ENCODE peak calls at places on chromosomes 12 and 14, in seven cellular contexts. One of them, this sample, is unnamed.

GRCh38 chr14:73777420-73777819 is 63.2 kb upstream of the PNMA1 start:
- DNase-seq in GM23338: no peak
- DNase-seq in stimulated activated CD8-positive, alpha-beta memory T cell treated with anti-CD3 and anti-CD28 coated beads, Interleukin-4, amount 100 ng/mL, for 24 hours: no peak
- DNase-seq in activated naive CD8-positive, alpha-beta T cell treated with anti-CD3 and anti-CD28 coated beads for 36 hours: no peak
- DNase-seq in AG09309: no peak
- DNase-seq in AG04450: no peak
- DNase-seq in T-helper 1 cell: no peak
- DNase-seq in this sample: no peak

GRCh38 chr14:24665440-24665991 is 31.5 kb upstream of the GZMB start:
- DNase-seq in GM23338: no peak
- DNase-seq in stimulated activated CD8-positive, alpha-beta memory T cell treated with anti-CD3 and anti-CD28 coated beads, Interleukin-4, amount 100 ng/mL, for 24 hours: peak
- DNase-seq in activated naive CD8-positive, alpha-beta T cell treated with anti-CD3 and anti-CD28 coated beads for 36 hours: peak
- DNase-seq in AG09309: no peak
- DNase-seq in AG04450: no peak
- DNase-seq in T-helper 1 cell: no peak
- DNase-seq in this sample: no peak

GRCh38 chr14:47200740-47201139 is 474.7 kb downstream of the MDGA2 start:
- DNase-seq in GM23338: no peak
- DNase-seq in stimulated activated CD8-positive, alpha-beta memory T cell treated with anti-CD3 and anti-CD28 coated beads, Interleukin-4, amount 100 ng/mL, for 24 hours: no peak
- DNase-seq in activated naive CD8-positive, alpha-beta T cell treated with anti-CD3 and anti-CD28 coated beads for 36 hours: no peak
- DNase-seq in AG09309: no peak
- DNase-seq in AG04450: no peak
- DNase-seq in T-helper 1 cell: no peak
- DNase-seq in this sample: no peak

GRCh38 chr14:90691627-90692026 is 124.6 kb downstream of the TTC7B start:
- DNase-seq in GM23338: no peak
- DNase-seq in stimulated activated CD8-positive, alpha-beta memory T cell treated with anti-CD3 and anti-CD28 coated beads, Interleukin-4, amount 100 ng/mL, for 24 hours: no peak
- DNase-seq in activated naive CD8-positive, alpha-beta T cell treated with anti-CD3 and anti-CD28 coated beads for 36 hours: no peak
- DNase-seq in AG09309: no peak
- DNase-seq in AG04450: no peak
- DNase-seq in T-helper 1 cell: no peak
- DNase-seq in this sample: no peak

GRCh38 chr12:85016423-85016822 is 19.7 kb downstream of the TSPAN19 start:
- DNase-seq in GM23338: no peak
- DNase-seq in stimulated activated CD8-positive, alpha-beta memory T cell treated with anti-CD3 and anti-CD28 coated beads, Interleukin-4, amount 100 ng/mL, for 24 hours: no peak
- DNase-seq in activated naive CD8-positive, alpha-beta T cell treated with anti-CD3 and anti-CD28 coated beads for 36 hours: no peak
- DNase-seq in AG09309: peak
- DNase-seq in AG04450: peak
- DNase-seq in T-helper 1 cell: no peak
- DNase-seq in this sample: peak

GRCh38 chr12:109932878-109933503 is 32.9 kb downstream of the TCHP start:
- DNase-seq in GM23338: no peak
- DNase-seq in stimulated activated CD8-positive, alpha-beta memory T cell treated with anti-CD3 and anti-CD28 coated beads, Interleukin-4, amount 100 ng/mL, for 24 hours: no peak
- DNase-seq in activated naive CD8-positive, alpha-beta T cell treated with anti-CD3 and anti-CD28 coated beads for 36 hours: no peak
- DNase-seq in AG09309: no peak
- DNase-seq in AG04450: no peak
- DNase-seq in T-helper 1 cell: no peak
- DNase-seq in this sample: no peak

GRCh38 chr12:96247567-96247962 is 53.4 kb downstream of the ELK3 start:
- DNase-seq in GM23338: no peak
- DNase-seq in stimulated activated CD8-positive, alpha-beta memory T cell treated with anti-CD3 and anti-CD28 coated beads, Interleukin-4, amount 100 ng/mL, for 24 hours: no peak
- DNase-seq in activated naive CD8-positive, alpha-beta T cell treated with anti-CD3 and anti-CD28 coated beads for 36 hours: no peak
- DNase-seq in AG09309: no peak
- DNase-seq in AG04450: no peak
- DNase-seq in T-helper 1 cell: no peak
- DNase-seq in this sample: no peak

GRCh38 chr14:52922656-52923055 is 28.2 kb downstream of the FERMT2 start:
- DNase-seq in GM23338: no peak
- DNase-seq in stimulated activated CD8-positive, alpha-beta memory T cell treated with anti-CD3 and anti-CD28 coated beads, Interleukin-4, amount 100 ng/mL, for 24 hours: no peak
- DNase-seq in activated naive CD8-positive, alpha-beta T cell treated with anti-CD3 and anti-CD28 coated beads for 36 hours: no peak
- DNase-seq in AG09309: peak
- DNase-seq in AG04450: no peak
- DNase-seq in T-helper 1 cell: no peak
- DNase-seq in this sample: peak

GRCh38 chr14:73865536-73866113 is 14.0 kb downstream of the PTGR2 start:
- DNase-seq in GM23338: no peak
- DNase-seq in stimulated activated CD8-positive, alpha-beta memory T cell treated with anti-CD3 and anti-CD28 coated beads, Interleukin-4, amount 100 ng/mL, for 24 hours: no peak
- DNase-seq in activated naive CD8-positive, alpha-beta T cell treated with anti-CD3 and anti-CD28 coated beads for 36 hours: no peak
- DNase-seq in AG09309: no peak
- DNase-seq in AG04450: no peak
- DNase-seq in T-helper 1 cell: no peak
- DNase-seq in this sample: no peak

This sample was measured in LoVo.